ENCODE peak calls at places on chromosomes 12 and 14, in seven cellular contexts. One of them, this sample, is unnamed.

GRCh38 chr14:61813101-61813596 is 50.9 kb downstream of the SNAPC1 start:
- DNase-seq in spleen: no peak
- DNase-seq in transverse colon: no peak
- DNase-seq in GM23338: peak; percentile 44
- DNase-seq in uterus: no peak
- DNase-seq in mucosa of descending colon: no peak
- DNase-seq in prostate gland: peak; percentile 36
- DNase-seq in this sample: no peak

GRCh38 chr14:99159341-99160340 is 112.4 kb downstream of the BCL11B start:
- DNase-seq in spleen: no peak
- DNase-seq in transverse colon: no peak
- DNase-seq in GM23338: no peak
- DNase-seq in uterus: no peak
- DNase-seq in mucosa of descending colon: no peak
- DNase-seq in prostate gland: no peak
- DNase-seq in this sample: no peak

GRCh38 chr12:57615637-57616036 is 4.4 kb downstream of the ARHGEF25 start:
- DNase-seq in spleen: no peak
- DNase-seq in transverse colon: no peak
- DNase-seq in GM23338: no peak
- DNase-seq in uterus: no peak
- DNase-seq in mucosa of descending colon: no peak
- DNase-seq in prostate gland: no peak
- DNase-seq in this sample: no peak

GRCh38 chr14:90522585-90523191 is 125.9 kb downstream of the CALM1 start:
- DNase-seq in spleen: peak; percentile 54
- DNase-seq in transverse colon: peak; percentile 49
- DNase-seq in GM23338: no peak
- DNase-seq in uterus: peak; percentile 80
- DNase-seq in mucosa of descending colon: peak; percentile 62
- DNase-seq in prostate gland: peak; percentile 75
- DNase-seq in this sample: peak; percentile 95

GRCh38 chr14:101862177-101862576 is 100.7 kb downstream of the PPP2R5C start:
- DNase-seq in spleen: no peak
- DNase-seq in transverse colon: no peak
- DNase-seq in GM23338: no peak
- DNase-seq in uterus: no peak
- DNase-seq in mucosa of descending colon: no peak
- DNase-seq in prostate gland: no peak
- DNase-seq in this sample: no peak

GRCh38 chr12:76790564-76791552 is 26.9 kb downstream of the ZDHHC17 start:
- DNase-seq in spleen: no peak
- DNase-seq in transverse colon: no peak
- DNase-seq in GM23338: peak; percentile 51
- DNase-seq in uterus: no peak
- DNase-seq in mucosa of descending colon: no peak
- DNase-seq in prostate gland: no peak
- DNase-seq in this sample: no peak

GRCh38 chr14:67331368-67332125 is 28.1 kb downstream of the ATP6V1D start:
- DNase-seq in spleen: no peak
- DNase-seq in transverse colon: no peak
- DNase-seq in GM23338: no peak
- DNase-seq in uterus: no peak
- DNase-seq in mucosa of descending colon: no peak
- DNase-seq in prostate gland: no peak
- DNase-seq in this sample: no peak

GRCh38 chr14:71654810-71655209 is 277.4 kb upstream of the RGS6 start:
- DNase-seq in spleen: no peak
- DNase-seq in transverse colon: no peak
- DNase-seq in GM23338: no peak
- DNase-seq in uterus: no peak
- DNase-seq in mucosa of descending colon: no peak
- DNase-seq in prostate gland: no peak
- DNase-seq in this sample: no peak

GRCh38 chr12:99911076-99911475 is 73.7 kb downstream of the ANKS1B start:
- DNase-seq in spleen: no peak
- DNase-seq in transverse colon: no peak
- DNase-seq in GM23338: no peak
- DNase-seq in uterus: peak; percentile 32
- DNase-seq in mucosa of descending colon: no peak
- DNase-seq in prostate gland: no peak
- DNase-seq in this sample: no peak

GRCh38 chr14:69713127-69713800 is 53.7 kb upstream of the SRSF5 start:
- DNase-seq in spleen: no peak
- DNase-seq in transverse colon: peak; percentile 47
- DNase-seq in GM23338: peak; percentile 86
- DNase-seq in uterus: no peak
- DNase-seq in mucosa of descending colon: peak; percentile 57
- DNase-seq in prostate gland: peak; percentile 86
- DNase-seq in this sample: no peak

GRCh38 chr14:48125654-48126053 is 450.2 kb upstream of the MDGA2 start:
- DNase-seq in spleen: no peak
- DNase-seq in transverse colon: no peak
- DNase-seq in GM23338: peak; percentile 58
- DNase-seq in uterus: no peak
- DNase-seq in mucosa of descending colon: no peak
- DNase-seq in prostate gland: no peak
- DNase-seq in this sample: peak; percentile 19

GRCh38 chr14:23300687-23301223 is 1.9 kb downstream of the PPP1R3E start:
- DNase-seq in spleen: peak; percentile 85
- DNase-seq in transverse colon: peak; percentile 51
- DNase-seq in GM23338: peak; percentile 12
- DNase-seq in uterus: peak; percentile 52
- DNase-seq in mucosa of descending colon: peak; percentile 62
- DNase-seq in prostate gland: peak; percentile 62
- DNase-seq in this sample: no peak

GRCh38 chr14:60753264-60754126 is 18.9 kb downstream of the MNAT1 start:
- DNase-seq in spleen: no peak
- DNase-seq in transverse colon: peak; percentile 8
- DNase-seq in GM23338: no peak
- DNase-seq in uterus: no peak
- DNase-seq in mucosa of descending colon: no peak
- DNase-seq in prostate gland: no peak
- DNase-seq in this sample: no peak

GRCh38 chr12:96386794-96387193 is 13.4 kb downstream of the CDK17 start:
- DNase-seq in spleen: no peak
- DNase-seq in transverse colon: no peak
- DNase-seq in GM23338: no peak
- DNase-seq in uterus: no peak
- DNase-seq in mucosa of descending colon: no peak
- DNase-seq in prostate gland: no peak
- DNase-seq in this sample: no peak

GRCh38 chr14:96039633-96040311 is 610 bp downstream of the C14orf132 start:
- DNase-seq in spleen: no peak
- DNase-seq in transverse colon: no peak
- DNase-seq in GM23338: peak; percentile 72
- DNase-seq in uterus: peak; percentile 34
- DNase-seq in mucosa of descending colon: peak; percentile 39
- DNase-seq in prostate gland: no peak
- DNase-seq in this sample: peak; percentile 65

GRCh38 chr12:108483213-108483920 is 31.7 kb upstream of the FICD start:
- DNase-seq in spleen: no peak
- DNase-seq in transverse colon: no peak
- DNase-seq in GM23338: no peak
- DNase-seq in uterus: no peak
- DNase-seq in mucosa of descending colon: no peak
- DNase-seq in prostate gland: no peak
- DNase-seq in this sample: no peak

GRCh38 chr12:56150563-56150962 is 1.8 kb upstream of the MYL6B start:
- DNase-seq in spleen: no peak
- DNase-seq in transverse colon: no peak
- DNase-seq in GM23338: no peak
- DNase-seq in uterus: no peak
- DNase-seq in mucosa of descending colon: no peak
- DNase-seq in prostate gland: no peak
- DNase-seq in this sample: no peak

GRCh38 chr12:132899033-132899432 is 11.6 kb upstream of the CHFR start:
- DNase-seq in spleen: no peak
- DNase-seq in transverse colon: no peak
- DNase-seq in GM23338: no peak
- DNase-seq in uterus: no peak
- DNase-seq in mucosa of descending colon: no peak
- DNase-seq in prostate gland: no peak
- DNase-seq in this sample: no peak

GRCh38 chr12:110165540-110166159 is 41.5 kb downstream of the IFT81 start:
- DNase-seq in spleen: no peak
- DNase-seq in transverse colon: no peak
- DNase-seq in GM23338: peak; percentile 81
- DNase-seq in uterus: no peak
- DNase-seq in mucosa of descending colon: no peak
- DNase-seq in prostate gland: no peak
- DNase-seq in this sample: no peak

GRCh38 chr14:100842799-100843198 is 16.9 kb downstream of the MEG3 start:
- DNase-seq in spleen: peak; percentile 10
- DNase-seq in transverse colon: no peak
- DNase-seq in GM23338: no peak
- DNase-seq in uterus: peak; percentile 60
- DNase-seq in mucosa of descending colon: no peak
- DNase-seq in prostate gland: no peak
- DNase-seq in this sample: no peak

GRCh38 chr12:22729898-22730443 is 105.0 kb downstream of the ETNK1 start:
- DNase-seq in spleen: no peak
- DNase-seq in transverse colon: no peak
- DNase-seq in GM23338: no peak
- DNase-seq in uterus: no peak
- DNase-seq in mucosa of descending colon: no peak
- DNase-seq in prostate gland: no peak
- DNase-seq in this sample: no peak

GRCh38 chr12:58919271-58920101 is 818 bp downstream of the LRIG3 start:
- DNase-seq in spleen: peak; percentile 75
- DNase-seq in transverse colon: peak; percentile 42
- DNase-seq in GM23338: peak; percentile 38
- DNase-seq in uterus: peak; percentile 36
- DNase-seq in mucosa of descending colon: peak; percentile 67
- DNase-seq in prostate gland: peak; percentile 17
- DNase-seq in this sample: no peak

GRCh38 chr12:58920102-58920955 is at the start of gene LRIG3:
- DNase-seq in spleen: peak; percentile 88
- DNase-seq in transverse colon: peak; percentile 88
- DNase-seq in GM23338: peak; percentile 89
- DNase-seq in uterus: peak; percentile 92
- DNase-seq in mucosa of descending colon: peak; percentile 93
- DNase-seq in prostate gland: peak; percentile 86
- DNase-seq in this sample: peak; percentile 76

GRCh38 chr12:58916891-58917570 is 3.3 kb downstream of the LRIG3 start:
- DNase-seq in spleen: no peak
- DNase-seq in transverse colon: peak; percentile 22
- DNase-seq in GM23338: no peak
- DNase-seq in uterus: peak; percentile 29
- DNase-seq in mucosa of descending colon: no peak
- DNase-seq in prostate gland: no peak
- DNase-seq in this sample: no peak

GRCh38 chr12:58917699-58918334 is 2.5 kb downstream of the LRIG3 start:
- DNase-seq in spleen: no peak
- DNase-seq in transverse colon: no peak
- DNase-seq in GM23338: no peak
- DNase-seq in uterus: no peak
- DNase-seq in mucosa of descending colon: no peak
- DNase-seq in prostate gland: no peak
- DNase-seq in this sample: no peak

DNA sequence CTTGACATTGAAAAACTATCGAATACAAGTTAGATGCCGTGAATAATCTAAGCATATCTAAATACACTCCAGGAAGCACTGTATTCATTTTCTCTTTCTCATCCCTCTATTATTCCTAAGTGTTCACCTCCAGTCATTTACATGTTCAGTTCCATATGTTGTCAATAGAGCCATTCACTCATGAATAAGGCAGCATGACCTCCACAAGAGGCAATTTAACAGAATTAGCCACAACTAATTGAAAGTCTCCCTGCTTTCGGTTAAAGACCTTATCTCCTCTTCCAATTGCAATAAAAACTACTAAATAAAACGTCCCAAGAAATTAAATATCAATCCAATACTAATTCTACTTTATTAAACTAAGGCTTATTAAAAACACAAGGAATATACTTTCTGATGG is 1.8 kb downstream of the LRIG3 start:
- DNase-seq in spleen: no peak
- DNase-seq in transverse colon: no peak
- DNase-seq in GM23338: no peak
- DNase-seq in uterus: no peak
- DNase-seq in mucosa of descending colon: no peak
- DNase-seq in prostate gland: no peak
- DNase-seq in this sample: no peak
- H3K4me3 ChIP-seq in spleen: peak overlapping the region; percentile 63
- H3K4me3 ChIP-seq in transverse colon: peak overlapping the region; percentile 90
- H3K4me3 ChIP-seq in GM23338: peak overlapping the region; percentile 77
- H3K4me3 ChIP-seq in uterus: peak overlapping the region; percentile 67
- H3K4me3 ChIP-seq in mucosa of descending colon: peak overlapping the region; percentile 79
- H3K4me3 ChIP-seq in prostate gland: peak overlapping the region; percentile 60
- H3K4me3 ChIP-seq in this sample: no peak overlapping the region

GRCh38 chr12:1934068-1934467 is 15.6 kb upstream of the CACNA2D4 start:
- DNase-seq in spleen: no peak
- DNase-seq in transverse colon: no peak
- DNase-seq in GM23338: no peak
- DNase-seq in uterus: peak; percentile 8
- DNase-seq in mucosa of descending colon: no peak
- DNase-seq in prostate gland: no peak
- DNase-seq in this sample: no peak

GRCh38 chr12:1932264-1932777 is 13.9 kb upstream of the CACNA2D4 start:
- DNase-seq in spleen: peak; percentile 70
- DNase-seq in transverse colon: peak; percentile 79
- DNase-seq in GM23338: no peak
- DNase-seq in uterus: peak; percentile 47
- DNase-seq in mucosa of descending colon: peak; percentile 81
- DNase-seq in prostate gland: peak; percentile 34
- DNase-seq in this sample: peak; percentile 70

GRCh38 chr12:1934831-1935230 is 16.4 kb upstream of the CACNA2D4 start:
- DNase-seq in spleen: peak; percentile 65
- DNase-seq in transverse colon: no peak
- DNase-seq in GM23338: no peak
- DNase-seq in uterus: peak; percentile 12
- DNase-seq in mucosa of descending colon: no peak
- DNase-seq in prostate gland: no peak
- DNase-seq in this sample: no peak

GRCh38 chr12:1935242-1935641 is 16.8 kb upstream of the CACNA2D4 start:
- DNase-seq in spleen: peak; percentile 63
- DNase-seq in transverse colon: no peak
- DNase-seq in GM23338: no peak
- DNase-seq in uterus: peak; percentile 14
- DNase-seq in mucosa of descending colon: no peak
- DNase-seq in prostate gland: no peak
- DNase-seq in this sample: no peak

GRCh38 chr12:1933342-1933992 is 15.0 kb upstream of the CACNA2D4 start:
- DNase-seq in spleen: peak; percentile 74
- DNase-seq in transverse colon: no peak
- DNase-seq in GM23338: no peak
- DNase-seq in uterus: peak; percentile 18
- DNase-seq in mucosa of descending colon: no peak
- DNase-seq in prostate gland: no peak
- DNase-seq in this sample: no peak
- TF ChIP-seq CTCF in spleen: no peak
- TF ChIP-seq CTCF in transverse colon: no peak
- TF ChIP-seq CTCF in GM23338: no peak
- TF ChIP-seq CTCF in uterus: no peak
- TF ChIP-seq CTCF in mucosa of descending colon: no peak
- TF ChIP-seq CTCF in prostate gland: no peak
- TF ChIP-seq CTCF in this sample: no peak

GRCh38 chr12:104480826-104481457 is 24.2 kb downstream of the CHST11 start:
- DNase-seq in spleen: peak; percentile 87
- DNase-seq in transverse colon: peak; percentile 43
- DNase-seq in GM23338: no peak
- DNase-seq in uterus: no peak
- DNase-seq in mucosa of descending colon: no peak
- DNase-seq in prostate gland: no peak
- DNase-seq in this sample: no peak
- H3K4me1 ChIP-seq in spleen: peaks cover 96% of the 10 kb centered on the region
- H3K4me1 ChIP-seq in transverse colon: no peaks in the 10 kb centered on the region
- H3K4me1 ChIP-seq in GM23338: no peaks in the 10 kb centered on the region
- H3K4me1 ChIP-seq in uterus: no peaks in the 10 kb centered on the region
- H3K4me1 ChIP-seq in mucosa of descending colon: peaks cover 3% of the 10 kb centered on the region
- H3K4me1 ChIP-seq in prostate gland: no peaks in the 10 kb centered on the region
- H3K4me1 ChIP-seq in this sample: peaks cover 3% of the 10 kb centered on the region

GRCh38 chr12:27951898-27952297 is 20.6 kb downstream of the PTHLH start:
- DNase-seq in spleen: no peak
- DNase-seq in transverse colon: no peak
- DNase-seq in GM23338: peak; percentile 20
- DNase-seq in uterus: no peak
- DNase-seq in mucosa of descending colon: no peak
- DNase-seq in prostate gland: no peak
- DNase-seq in this sample: no peak
- H3K4me3 ChIP-seq in spleen: no peak overlapping the region
- H3K4me3 ChIP-seq in transverse colon: no peak overlapping the region
- H3K4me3 ChIP-seq in GM23338: no peak overlapping the region
- H3K4me3 ChIP-seq in uterus: no peak overlapping the region
- H3K4me3 ChIP-seq in mucosa of descending colon: no peak overlapping the region
- H3K4me3 ChIP-seq in prostate gland: no peak overlapping the region
- H3K4me3 ChIP-seq in this sample: no peak overlapping the region